ENCODE peak calls at places on chromosomes 1 and 21, in four cellular contexts. K, J, I and X are unnamed samples.

GRCh38 chr1:218804014-218804785 is 369.5 kb upstream of the LYPLAL1 start:
- DNase-seq in K (no peak), J (no peak), I (no peak), X (no peak)

GRCh38 chr1:22876359-22877111 is 96.1 kb downstream of the LACTBL1 start:
- DNase-seq in K (no peak), J (no peak), I (no peak), X (no peak)

GRCh38 chr1:55611123-55611522 is 396.0 kb upstream of the USP24 start:
- DNase-seq in K (no peak), J (no peak), I (no peak), X (no peak)

GRCh38 chr1:193339396-193339795 is 153.0 kb upstream of the B3GALT2 start:
- DNase-seq in K (no peak), J (peak; percentile 4), I (no peak), X (no peak)

GRCh38 chr1:232307299-232307698 is 322.6 kb downstream of the SIPA1L2 start:
- DNase-seq in K (no peak), J (no peak), I (no peak), X (no peak)

GRCh38 chr1:231632119-231632518 is 5.5 kb downstream of the DISC1 start:
- DNase-seq in K (no peak), J (peak; percentile 45), I (no peak), X (no peak)

GRCh38 chr1:46768445-46768844 is 30.4 kb upstream of the CYP4B1 start:
- DNase-seq in K (no peak), J (no peak), I (no peak), X (no peak)

GRCh38 chr1:71587961-71588360 is 507.1 kb upstream of the ZRANB2 start:
- DNase-seq in K (no peak), J (no peak), I (no peak), X (no peak)

GRCh38 chr1:94863919-94864318 is 43.8 kb downstream of the SLC44A3 start:
- DNase-seq in K (no peak), J (peak; percentile 56), I (peak; percentile 62), X (no peak)

GRCh38 chr1:178189814-178190213 is 95.9 kb downstream of the RASAL2 start:
- DNase-seq in K (peak; percentile 14), J (peak; percentile 51), I (peak; percentile 16), X (peak; percentile 66)

GRCh38 chr1:115099693-115100050 is 10.4 kb upstream of the TSPAN2 start:
- DNase-seq in K (no peak), J (no peak), I (no peak), X (no peak)
- TF ChIP-seq ESRRA in K (no peak), J (no peak), I (no peak), X (no peak)

DNA sequence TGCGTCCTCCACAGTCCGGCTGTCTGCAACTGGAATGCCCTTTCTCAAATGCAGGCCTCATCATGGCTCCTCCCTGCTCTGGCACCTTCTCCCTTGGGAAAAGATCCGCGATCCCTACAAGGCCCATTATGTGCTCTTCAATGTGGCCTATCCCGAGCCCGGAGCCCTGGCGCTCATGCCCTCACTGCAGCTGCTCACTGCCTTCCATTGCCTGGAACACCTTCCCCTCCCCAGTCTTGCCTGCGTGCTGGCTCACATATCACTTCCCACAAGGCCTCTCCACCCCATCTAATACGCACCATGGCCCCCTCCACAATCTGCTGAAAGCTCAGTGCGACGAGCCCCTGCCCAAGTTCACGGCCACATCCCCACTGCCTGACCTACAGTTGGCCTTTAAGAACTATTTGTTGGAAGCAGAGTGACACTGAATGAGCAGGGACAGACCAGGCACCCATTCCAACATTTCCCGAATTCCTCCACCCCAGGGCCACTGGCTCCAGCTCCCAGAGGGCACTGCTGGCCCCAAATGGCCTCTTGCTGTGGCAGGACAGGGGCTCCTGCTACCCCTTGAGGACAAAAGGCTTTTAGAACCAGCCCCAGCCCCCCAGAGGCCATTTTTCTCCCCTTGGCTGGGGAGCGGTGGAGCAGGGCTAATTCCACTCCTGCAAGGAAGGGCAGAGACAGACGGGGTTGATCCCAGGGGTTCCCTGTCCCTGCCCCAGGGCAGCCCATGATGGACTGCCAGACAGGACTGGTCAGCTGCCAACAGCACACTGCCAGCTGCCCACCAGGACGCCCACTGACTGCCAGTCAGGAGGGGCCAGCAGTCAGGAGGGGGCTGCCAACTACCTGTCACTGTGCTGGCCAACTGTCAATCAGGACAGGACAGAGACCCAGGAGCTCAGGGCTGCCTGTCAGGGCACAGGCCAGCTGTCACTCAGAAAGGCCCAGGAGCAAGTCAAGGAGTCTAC is 64.8 kb downstream of the DHRS3 start:
- DNase-seq in K (no peak), J (peak; percentile 36), I (no peak), X (no peak)
- TF ChIP-seq CTCF in K (no peak), J (no peak), I (no peak), X (no peak)

GRCh38 chr21:45612096-45613019 is 31.2 kb upstream of the PCBP3 start:
- DNase-seq in K (no peak), J (no peak), I (peak; percentile 18), X (peak; percentile 9)
- TF ChIP-seq ESRRA in K (no peak), J (no peak), I (no peak), X (no peak)

DNA sequence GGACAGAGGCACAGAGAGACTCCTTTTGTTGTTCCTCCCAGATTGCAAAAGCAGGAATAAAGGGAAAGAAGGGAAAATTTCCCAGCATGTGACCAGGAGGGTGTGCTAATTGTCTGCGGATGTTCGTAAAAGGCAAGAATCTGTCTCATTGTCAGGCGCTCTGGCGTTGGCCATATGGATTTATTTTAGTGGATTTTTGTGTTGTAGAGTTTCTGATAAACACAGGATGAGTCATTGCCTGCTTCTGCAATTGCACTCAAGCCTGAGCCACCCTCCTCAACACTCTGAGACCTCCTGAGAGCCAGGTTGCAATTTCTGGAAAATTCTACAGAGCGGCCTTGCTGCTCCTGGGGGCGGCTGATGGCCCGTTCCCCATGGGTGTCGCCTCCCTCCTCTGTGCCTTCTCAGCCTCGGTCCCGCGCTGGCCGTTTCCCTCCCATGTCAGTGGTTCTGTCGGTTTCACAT is 227.7 kb downstream of the KAZN start:
- DNase-seq in K (peak; percentile 40), J (no peak), I (no peak), X (no peak)
- TF ChIP-seq CTCF in K (no peak), J (no peak), I (no peak), X (no peak)